ENCODE peak calls at places on chromosomes 5 and 9, in five cellular contexts. One of them, this sample, is unnamed.

GRCh38 chr9:106953166-106953565 is 90.2 kb downstream of the ZNF462 start:
- DNase-seq in A549: peak; percentile 5
- DNase-seq in NB4: no peak
- DNase-seq in GM12878: no peak
- DNase-seq in HepG2: no peak
- DNase-seq in this sample: no peak

GRCh38 chr5:134226441-134227192 is 744 bp upstream of the PPP2CA start:
- DNase-seq in A549: no peak
- DNase-seq in NB4: no peak
- DNase-seq in GM12878: no peak
- DNase-seq in HepG2: peak; percentile 29
- DNase-seq in this sample: peak; percentile 12

GRCh38 chr5:112860929-112861637 is at the start of gene SRP19:
- DNase-seq in A549: peak; percentile 98
- DNase-seq in NB4: peak; percentile 96
- DNase-seq in GM12878: peak; percentile 82
- DNase-seq in HepG2: peak; percentile 97
- DNase-seq in this sample: peak; percentile 97

GRCh38 chr5:134048864-134049263 is 44.1 kb upstream of the VDAC1 start:
- DNase-seq in A549: no peak
- DNase-seq in NB4: no peak
- DNase-seq in GM12878: no peak
- DNase-seq in HepG2: no peak
- DNase-seq in this sample: no peak

GRCh38 chr5:53884411-53884810 is 324.0 kb downstream of the NDUFS4 start:
- DNase-seq in A549: no peak
- DNase-seq in NB4: no peak
- DNase-seq in GM12878: no peak
- DNase-seq in HepG2: no peak
- DNase-seq in this sample: no peak

GRCh38 chr9:131738838-131739191 is 1.1 kb downstream of the RAPGEF1 start:
- DNase-seq in A549: no peak
- DNase-seq in NB4: no peak
- DNase-seq in GM12878: no peak
- DNase-seq in HepG2: no peak
- DNase-seq in this sample: no peak

GRCh38 chr5:102411-103043 is 10.6 kb downstream of the PLEKHG4B start:
- DNase-seq in A549: no peak
- DNase-seq in NB4: peak; percentile 63
- DNase-seq in GM12878: no peak
- DNase-seq in HepG2: no peak
- DNase-seq in this sample: no peak

GRCh38 chr9:7172445-7173115 is 414.8 kb downstream of the KDM4C start:
- DNase-seq in A549: no peak
- DNase-seq in NB4: no peak
- DNase-seq in GM12878: no peak
- DNase-seq in HepG2: no peak
- DNase-seq in this sample: no peak

GRCh38 chr5:115402822-115403577 is 106.5 kb upstream of the CCDC112 start:
- DNase-seq in A549: no peak
- DNase-seq in NB4: no peak
- DNase-seq in GM12878: no peak
- DNase-seq in HepG2: no peak
- DNase-seq in this sample: no peak

GRCh38 chr5:33115467-33115866 is 325.3 kb upstream of the TARS1 start:
- DNase-seq in A549: no peak
- DNase-seq in NB4: no peak
- DNase-seq in GM12878: no peak
- DNase-seq in HepG2: no peak
- DNase-seq in this sample: no peak

GRCh38 chr5:150272531-150272930 is 17.0 kb downstream of the CAMK2A start:
- DNase-seq in A549: peak; percentile 59
- DNase-seq in NB4: peak; percentile 68
- DNase-seq in GM12878: no peak
- DNase-seq in HepG2: peak; percentile 55
- DNase-seq in this sample: peak; percentile 18

GRCh38 chr9:121261107-121261460 is 6.9 kb upstream of the GSN start:
- DNase-seq in A549: no peak
- DNase-seq in NB4: peak; percentile 48
- DNase-seq in GM12878: no peak
- DNase-seq in HepG2: no peak
- DNase-seq in this sample: peak; percentile 63

GRCh38 chr9:83060557-83060956 is 2.4 kb downstream of the RASEF start:
- DNase-seq in A549: peak; percentile 34
- DNase-seq in NB4: no peak
- DNase-seq in GM12878: no peak
- DNase-seq in HepG2: no peak
- DNase-seq in this sample: no peak

GRCh38 chr5:102956599-102956998 is 163.3 kb downstream of the GIN1 start:
- DNase-seq in A549: no peak
- DNase-seq in NB4: no peak
- DNase-seq in GM12878: no peak
- DNase-seq in HepG2: no peak
- DNase-seq in this sample: no peak

GRCh38 chr5:52881468-52881867 is 93.8 kb downstream of the ITGA1 start:
- DNase-seq in A549: no peak
- DNase-seq in NB4: no peak
- DNase-seq in GM12878: no peak
- DNase-seq in HepG2: peak; percentile 24
- DNase-seq in this sample: no peak

GRCh38 chr5:1443991-1444360 is 1.3 kb downstream of the SLC6A3 start:
- DNase-seq in A549: no peak
- DNase-seq in NB4: no peak
- DNase-seq in GM12878: no peak
- DNase-seq in HepG2: no peak
- DNase-seq in this sample: no peak

GRCh38 chr5:177194278-177194677 is 60.7 kb downstream of the NSD1 start:
- DNase-seq in A549: peak; percentile 33
- DNase-seq in NB4: no peak
- DNase-seq in GM12878: no peak
- DNase-seq in HepG2: peak; percentile 70
- DNase-seq in this sample: peak; percentile 79

GRCh38 chr5:167451091-167451490 is 840.4 kb upstream of the WWC1 start:
- DNase-seq in A549: no peak
- DNase-seq in NB4: no peak
- DNase-seq in GM12878: no peak
- DNase-seq in HepG2: no peak
- DNase-seq in this sample: no peak

GRCh38 chr5:151569132-151570046 is 21.7 kb downstream of the FAT2 start:
- DNase-seq in A549: no peak
- DNase-seq in NB4: no peak
- DNase-seq in GM12878: peak; percentile 35
- DNase-seq in HepG2: no peak
- DNase-seq in this sample: no peak

GRCh38 chr5:74316064-74316586 is 324.4 kb downstream of the ENC1 start:
- DNase-seq in A549: peak; percentile 66
- DNase-seq in NB4: no peak
- DNase-seq in GM12878: peak; percentile 53
- DNase-seq in HepG2: peak; percentile 15
- DNase-seq in this sample: peak; percentile 91

GRCh38 chr5:138809391-138809790 is 56.2 kb downstream of the CTNNA1 start:
- DNase-seq in A549: no peak
- DNase-seq in NB4: no peak
- DNase-seq in GM12878: no peak
- DNase-seq in HepG2: no peak
- DNase-seq in this sample: no peak

GRCh38 chr9:127395491-127396252 is 1.3 kb upstream of the SLC2A8 start:
- DNase-seq in A549: no peak
- DNase-seq in NB4: peak; percentile 60
- DNase-seq in GM12878: no peak
- DNase-seq in HepG2: peak; percentile 86
- DNase-seq in this sample: no peak

GRCh38 chr9:133713960-133714495 is 24.1 kb downstream of the SARDH start:
- DNase-seq in A549: no peak
- DNase-seq in NB4: no peak
- DNase-seq in GM12878: no peak
- DNase-seq in HepG2: no peak
- DNase-seq in this sample: no peak

GRCh38 chr9:80839821-80840670 is 849.3 kb downstream of the TLE1 start:
- DNase-seq in A549: no peak
- DNase-seq in NB4: no peak
- DNase-seq in GM12878: no peak
- DNase-seq in HepG2: no peak
- DNase-seq in this sample: no peak

GRCh38 chr5:131538177-131538593 is 96.8 kb downstream of the RAPGEF6 start:
- DNase-seq in A549: no peak
- DNase-seq in NB4: peak; percentile 79
- DNase-seq in GM12878: no peak
- DNase-seq in HepG2: peak; percentile 25
- DNase-seq in this sample: no peak

GRCh38 chr9:34400275-34400674 is 23.6 kb upstream of the MYORG start:
- DNase-seq in A549: no peak
- DNase-seq in NB4: no peak
- DNase-seq in GM12878: no peak
- DNase-seq in HepG2: no peak
- DNase-seq in this sample: no peak

GRCh38 chr5:43389679-43390329 is 22.4 kb downstream of the CCL28 start:
- DNase-seq in A549: peak; percentile 79
- DNase-seq in NB4: peak; percentile 95
- DNase-seq in GM12878: peak; percentile 40
- DNase-seq in HepG2: peak; percentile 87
- DNase-seq in this sample: peak; percentile 81

GRCh38 chr9:125393426-125393825 is 131.8 kb downstream of the GAPVD1 start:
- DNase-seq in A549: no peak
- DNase-seq in NB4: no peak
- DNase-seq in GM12878: peak; percentile 21
- DNase-seq in HepG2: no peak
- DNase-seq in this sample: no peak
- TF ChIP-seq MYC in A549: no peak
- TF ChIP-seq MYC in NB4: no peak
- TF ChIP-seq MYC in GM12878: no peak
- TF ChIP-seq MYC in HepG2: no peak
- TF ChIP-seq MYC in this sample: no peak

GRCh38 chr5:162096448-162096847 is 28.9 kb downstream of the GABRG2 start:
- DNase-seq in A549: no peak
- DNase-seq in NB4: no peak
- DNase-seq in GM12878: no peak
- DNase-seq in HepG2: no peak
- DNase-seq in this sample: no peak
- TF ChIP-seq MYC in A549: no peak
- TF ChIP-seq MYC in NB4: no peak
- TF ChIP-seq MYC in GM12878: no peak
- TF ChIP-seq MYC in HepG2: no peak
- TF ChIP-seq MYC in this sample: no peak

GRCh38 chr9:70574222-70574837 is 159.9 kb upstream of the KLF9 start:
- DNase-seq in A549: no peak
- DNase-seq in NB4: no peak
- DNase-seq in GM12878: no peak
- DNase-seq in HepG2: no peak
- DNase-seq in this sample: peak; percentile 32
- TF ChIP-seq MYC in A549: no peak
- TF ChIP-seq MYC in NB4: no peak
- TF ChIP-seq MYC in GM12878: no peak
- TF ChIP-seq MYC in HepG2: no peak
- TF ChIP-seq MYC in this sample: no peak

DNA sequence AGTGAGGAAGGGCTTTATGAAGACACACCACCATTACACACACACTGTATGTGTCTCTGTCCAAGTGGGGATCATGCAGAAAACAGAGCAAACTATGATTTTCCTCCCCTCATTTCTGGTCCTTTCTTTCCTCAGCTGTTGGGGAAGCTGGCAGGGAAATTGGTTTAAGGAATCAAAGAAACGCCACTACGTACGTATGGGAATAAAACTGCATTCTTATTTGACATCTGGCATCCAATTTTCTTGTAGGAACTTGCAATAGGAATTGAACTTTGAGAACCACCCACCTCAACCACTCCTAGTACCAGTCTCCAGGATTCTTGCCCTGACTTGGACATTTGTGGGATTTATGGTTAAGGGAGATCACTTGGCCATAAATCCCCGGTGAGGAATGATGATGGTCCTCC is 125.8 kb downstream of the PDE4D start:
- DNase-seq in A549: no peak
- DNase-seq in NB4: no peak
- DNase-seq in GM12878: no peak
- DNase-seq in HepG2: no peak
- DNase-seq in this sample: peak; percentile 57
- TF ChIP-seq MYC in A549: no peak
- TF ChIP-seq MYC in NB4: no peak
- TF ChIP-seq MYC in GM12878: no peak
- TF ChIP-seq MYC in HepG2: no peak
- TF ChIP-seq MYC in this sample: no peak

GRCh38 chr9:136093331-136093986 is 1.6 kb downstream of the NACC2 start:
- DNase-seq in A549: peak; percentile 84
- DNase-seq in NB4: no peak
- DNase-seq in GM12878: no peak
- DNase-seq in HepG2: no peak
- DNase-seq in this sample: no peak

GRCh38 chr9:136093995-136094881 is 851 bp downstream of the NACC2 start:
- DNase-seq in A549: peak; percentile 90
- DNase-seq in NB4: peak; percentile 78
- DNase-seq in GM12878: no peak
- DNase-seq in HepG2: peak; percentile 72
- DNase-seq in this sample: peak; percentile 33

GRCh38 chr9:136096505-136097001 is 1.5 kb upstream of the NACC2 start:
- DNase-seq in A549: no peak
- DNase-seq in NB4: no peak
- DNase-seq in GM12878: no peak
- DNase-seq in HepG2: no peak
- DNase-seq in this sample: no peak

GRCh38 chr9:136095028-136095494 is at the start of gene NACC2:
- DNase-seq in A549: no peak
- DNase-seq in NB4: peak; percentile 69
- DNase-seq in GM12878: no peak
- DNase-seq in HepG2: no peak
- DNase-seq in this sample: peak; percentile 38

GRCh38 chr9:136095495-136096058 is 488 bp upstream of the NACC2 start:
- DNase-seq in A549: no peak
- DNase-seq in NB4: peak; percentile 57
- DNase-seq in GM12878: no peak
- DNase-seq in HepG2: no peak
- DNase-seq in this sample: peak; percentile 29
- TF ChIP-seq MYC in A549: no peak
- TF ChIP-seq MYC in NB4: no peak
- TF ChIP-seq MYC in GM12878: no peak
- TF ChIP-seq MYC in HepG2: peak; percentile 34
- TF ChIP-seq MYC in this sample: no peak

GRCh38 chr5:178529080-178529479 is 61.1 kb downstream of the COL23A1 start:
- DNase-seq in A549: no peak
- DNase-seq in NB4: peak; percentile 69
- DNase-seq in GM12878: no peak
- DNase-seq in HepG2: no peak
- DNase-seq in this sample: no peak
- TF ChIP-seq MYC in A549: no peak
- TF ChIP-seq MYC in NB4: peak; percentile 40
- TF ChIP-seq MYC in GM12878: no peak
- TF ChIP-seq MYC in HepG2: no peak
- TF ChIP-seq MYC in this sample: no peak

DNA sequence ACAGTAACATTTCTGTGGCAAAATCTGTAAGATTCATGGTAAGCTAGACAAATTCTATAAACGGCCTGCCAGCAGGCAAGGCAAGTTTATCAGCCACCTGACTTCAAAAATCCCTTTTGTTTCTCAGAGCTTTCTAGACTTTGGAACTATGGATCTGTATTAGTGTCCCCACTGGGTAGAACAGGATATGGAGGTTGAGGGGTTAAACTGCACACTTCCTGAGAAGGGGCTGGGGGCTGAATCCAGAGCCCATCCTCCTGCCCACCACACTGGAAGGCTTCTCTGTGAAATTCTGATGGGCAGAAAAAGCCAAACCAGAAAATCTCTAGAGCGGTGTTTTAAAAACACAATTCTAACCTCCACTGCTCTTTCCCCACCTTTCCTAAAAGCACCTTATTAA is 128.7 kb downstream of the ENTREP1 start:
- DNase-seq in A549: no peak
- DNase-seq in NB4: no peak
- DNase-seq in GM12878: no peak
- DNase-seq in HepG2: no peak
- DNase-seq in this sample: peak; percentile 61
- TF ChIP-seq MYC in A549: no peak
- TF ChIP-seq MYC in NB4: no peak
- TF ChIP-seq MYC in GM12878: no peak
- TF ChIP-seq MYC in HepG2: no peak
- TF ChIP-seq MYC in this sample: no peak

This sample was measured in endothelial cell of umbilical vein.